ENCODE peak calls at places on chromosome 18, in four cellular contexts. X is HCT116, A is HepG2, Y is K562. Q is an unnamed sample.

GRCh38 chr18:54946149-54946581 is 13.1 kb downstream of the CCDC68 start:
- DNase-seq in A (peak), Y (peak), X (peak), Q (peak)

GRCh38 chr18:44741070-44741469 is 60.4 kb downstream of the SETBP1 start:
- DNase-seq in X (no peak), A (no peak), Y (no peak), Q (no peak)

GRCh38 chr18:34386803-34387202 is 162.1 kb upstream of the NOL4 start:
- DNase-seq in X (no peak), Y (no peak), A (no peak), Q (no peak)

GRCh38 chr18:9091066-9091476 is 11.4 kb upstream of the NDUFV2 start:
- DNase-seq in Y (no peak), X (no peak), A (no peak), Q (no peak)

GRCh38 chr18:9772847-9773677 is 65.0 kb downstream of the RAB31 start:
- DNase-seq in Y (no peak), X (no peak), A (no peak), Q (no peak)

GRCh38 chr18:46892842-46893241 is 24.5 kb downstream of the PIAS2 start:
- DNase-seq in Y (no peak), A (no peak), X (no peak), Q (peak)

GRCh38 chr18:66344227-66344626 is 259.7 kb downstream of the CDH19 start:
- DNase-seq in Y (no peak), X (no peak), A (no peak), Q (no peak)

GRCh38 chr18:52409732-52410131 is 69.7 kb downstream of the DCC start:
- DNase-seq in A (peak), X (no peak), Y (no peak), Q (peak)

GRCh38 chr18:25805939-25806338 is 284.5 kb downstream of the SS18 start:
- DNase-seq in X (no peak), Y (no peak), A (no peak), Q (no peak)

GRCh38 chr18:45398448-45398847 is 216.8 kb upstream of the SLC14A2 start:
- DNase-seq in A (no peak), X (no peak), Y (no peak), Q (no peak)

GRCh38 chr18:35756506-35757117 is 175.1 kb downstream of the GALNT1 start:
- DNase-seq in A (peak), X (peak), Y (peak), Q (no peak)

GRCh38 chr18:79881695-79882094 is 69.8 kb downstream of the SLC66A2 start:
- DNase-seq in A (no peak), X (no peak), Y (no peak), Q (no peak)

GRCh38 chr18:36294031-36294430 is 3.5 kb upstream of the FHOD3 start:
- DNase-seq in X (no peak), Y (no peak), A (no peak), Q (no peak)

GRCh38 chr18:75164479-75164878 is 44.5 kb downstream of the PTGR3 start:
- DNase-seq in A (no peak), Y (no peak), X (no peak), Q (no peak)

GRCh38 chr18:75422341-75422910 is 5.1 kb downstream of the SMIM21 start:
- DNase-seq in X (no peak), A (no peak), Y (no peak), Q (no peak)

GRCh38 chr18:8744656-8745055 is 39.3 kb downstream of the MTCL1 start:
- DNase-seq in Y (no peak), X (no peak), A (no peak), Q (no peak)

GRCh38 chr18:37299471-37300304 is 265.9 kb downstream of the CELF4 start:
- DNase-seq in Y (peak), A (peak), X (peak), Q (peak)

GRCh38 chr18:10785798-10786197 is 260.0 kb downstream of the NAPG start:
- DNase-seq in A (no peak), X (no peak), Y (no peak), Q (no peak)

GRCh38 chr18:6039055-6039454 is 143.7 kb upstream of the TMEM200C start:
- DNase-seq in A (no peak), X (no peak), Y (no peak), Q (no peak)

DNA sequence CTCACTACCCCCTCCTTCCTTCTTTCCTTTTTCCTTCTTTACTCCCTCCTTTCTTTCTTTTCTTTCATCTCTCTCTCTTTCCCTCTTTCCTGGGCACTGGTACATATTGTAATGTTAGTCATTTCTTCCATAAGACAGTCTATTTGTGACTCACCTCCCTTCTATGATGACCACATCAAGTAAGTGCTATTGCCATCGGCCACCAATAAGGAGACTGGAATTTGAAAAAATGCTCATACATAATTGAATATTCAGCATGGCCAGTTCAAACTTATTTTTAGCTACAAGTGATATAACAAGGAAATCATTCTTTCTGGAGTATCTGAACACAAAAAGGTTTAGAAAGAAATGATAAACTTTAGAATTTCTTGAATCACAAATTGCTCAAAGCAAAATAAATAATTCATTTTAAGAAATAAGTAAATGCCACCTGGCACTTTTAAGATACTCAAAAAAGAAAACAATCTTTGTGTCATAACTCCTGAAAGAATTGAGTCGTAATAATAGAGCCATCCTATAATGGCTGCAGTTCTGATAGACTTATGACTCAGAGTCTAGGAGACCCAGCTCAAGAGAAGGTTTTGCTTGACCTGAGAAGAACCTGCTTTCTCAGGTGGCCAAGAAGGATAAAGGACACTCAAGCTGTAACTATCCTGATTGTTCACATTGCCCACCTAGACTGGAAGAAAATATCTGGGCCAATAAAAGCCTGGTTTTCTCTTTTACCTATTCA is 51.6 kb upstream of the CCBE1 start:
- DNase-seq in A (no peak), Y (no peak), X (peak), Q (no peak)
- H3K9ac ChIP-seq in A (no peak), Y (no peak), X (no peak), Q (no peak)

GRCh38 chr18:59834267-59834666 is 65.5 kb upstream of the PMAIP1 start:
- DNase-seq in X (no peak), Y (no peak), A (no peak), Q (no peak)

GRCh38 chr18:59839241-59839640 is 60.6 kb upstream of the PMAIP1 start:
- DNase-seq in X (no peak), Y (no peak), A (no peak), Q (no peak)

GRCh38 chr18:59835656-59836379 is 64.0 kb upstream of the PMAIP1 start:
- DNase-seq in X (no peak), Y (no peak), A (no peak), Q (no peak)

GRCh38 chr18:59837586-59837985 is 62.2 kb upstream of the PMAIP1 start:
- DNase-seq in Y (peak), X (peak), A (peak), Q (peak)

DNA sequence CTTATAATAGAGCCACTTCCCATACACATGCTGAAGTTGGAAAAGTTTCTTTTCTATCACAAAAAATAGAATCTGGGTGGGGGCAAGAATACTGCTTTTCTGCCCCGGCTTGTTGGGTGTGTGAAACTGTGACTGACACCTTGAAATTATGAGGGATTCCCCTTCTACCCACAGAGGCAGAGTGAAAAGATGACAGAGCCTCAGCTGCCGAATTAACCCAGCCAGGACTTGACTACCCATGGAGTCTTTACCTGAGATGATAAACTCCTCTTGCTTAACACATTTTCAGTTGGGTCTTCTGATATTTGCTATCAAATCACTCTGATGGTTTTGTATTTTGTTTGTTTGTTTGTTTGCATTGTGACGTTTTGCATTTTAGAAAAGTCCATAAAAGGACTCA is 66.0 kb upstream of the PMAIP1 start:
- DNase-seq in Y (no peak), A (no peak), X (no peak), Q (no peak)
- TF ChIP-seq ZBTB33 in Y (no peak), A (no peak), X (no peak), Q (no peak)

DNA sequence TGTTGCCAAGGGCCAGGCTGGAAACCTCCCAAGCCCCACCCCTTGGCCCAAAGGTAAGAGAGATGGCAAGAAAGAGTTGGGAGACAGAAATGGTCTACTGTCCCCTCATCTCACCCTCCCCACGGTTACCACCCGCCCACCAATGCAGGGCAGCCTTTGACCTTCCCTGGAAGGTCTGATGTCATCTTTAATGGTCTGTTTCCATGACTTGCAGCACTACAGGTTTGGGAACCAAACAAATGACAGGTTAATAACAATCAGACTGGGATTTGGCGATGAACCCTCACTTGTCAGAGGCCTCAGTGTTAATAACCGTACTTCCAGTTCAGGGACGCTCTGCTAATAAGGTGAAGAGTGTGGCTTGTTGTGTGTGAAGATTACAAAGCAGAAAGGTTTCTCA is 70.4 kb downstream of the MRO start:
- DNase-seq in X (no peak), Y (no peak), A (no peak), Q (no peak)
- H2AFZ ChIP-seq in X (no peak), Y (no peak), A (no peak), Q (no peak)

DNA sequence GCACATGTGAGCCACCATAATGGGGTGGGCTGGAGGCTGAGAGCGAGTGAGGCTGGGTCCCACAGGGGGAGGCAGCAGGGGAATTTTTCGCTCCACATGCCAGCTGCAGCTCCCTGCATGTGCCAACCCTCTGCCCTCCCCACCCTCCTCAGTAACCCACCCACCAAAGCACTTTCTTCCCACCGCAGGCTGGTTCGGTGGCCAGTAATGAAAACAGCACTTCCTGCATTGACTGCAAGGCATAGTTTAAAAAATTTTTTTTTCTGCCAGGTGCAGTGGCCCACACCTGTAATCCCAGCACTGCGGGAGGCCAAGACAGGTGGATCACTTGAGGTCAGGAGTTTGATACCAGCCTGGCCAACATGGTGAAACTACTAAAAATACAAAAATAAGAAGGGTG is 147.5 kb upstream of the TTC39C start:
- DNase-seq in X (no peak), Y (no peak), A (no peak), Q (no peak)
- H3K9ac ChIP-seq in X (no peak), Y (no peak), A (no peak), Q (no peak)

GRCh38 chr18:49137585-49137984 is 186.8 kb upstream of the SMAD7 start:
- DNase-seq in Y (no peak), X (no peak), A (no peak), Q (no peak)

GRCh38 chr18:49133112-49133511 is 182.3 kb upstream of the SMAD7 start:
- DNase-seq in Y (no peak), A (no peak), X (no peak), Q (no peak)

GRCh38 chr18:49139726-49140125 is 189.0 kb upstream of the SMAD7 start:
- DNase-seq in Y (no peak), X (no peak), A (no peak), Q (no peak)

GRCh38 chr18:49137093-49137492 is 186.3 kb upstream of the SMAD7 start:
- DNase-seq in X (no peak), A (no peak), Y (no peak), Q (no peak)

DNA sequence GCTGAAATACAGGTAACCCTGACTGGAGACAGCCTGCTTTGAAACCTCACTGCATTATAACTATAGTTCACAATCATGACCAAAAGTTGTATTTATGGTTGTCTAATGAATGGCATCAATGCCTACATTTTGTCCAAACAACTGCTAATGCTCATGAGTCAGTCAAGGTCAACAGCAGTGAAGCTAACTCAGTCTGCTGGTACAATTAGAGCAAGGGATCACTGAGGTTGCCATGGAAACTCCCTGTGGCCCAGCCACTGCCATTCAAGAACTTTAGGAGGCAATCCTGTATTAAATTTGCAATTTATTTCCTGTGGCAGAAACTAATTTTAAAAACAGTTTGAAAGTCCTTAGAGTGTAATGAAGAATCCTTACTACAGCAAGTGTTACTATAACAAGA is 185.1 kb upstream of the SMAD7 start:
- DNase-seq in Y (no peak), X (no peak), A (peak), Q (no peak)
- TF ChIP-seq ZBTB33 in Y (no peak), X (no peak), A (no peak), Q (no peak)

GRCh38 chr18:24138884-24139616 is at the start of gene CABYR:
- DNase-seq in X (no peak), Y (no peak), A (peak), Q (peak)
- H2AFZ ChIP-seq in X (no peak), Y (no peak), A (peak), Q (peak)

GRCh38 chr18:13587937-13588336 is 138.4 kb downstream of the FAM210A start:
- DNase-seq in Y (no peak), X (no peak), A (no peak), Q (no peak)
- H3K9ac ChIP-seq in Y (no peak), X (no peak), A (no peak), Q (no peak)

GRCh38 chr18:12574494-12575185 is 83.3 kb downstream of the SPIRE1 start:
- DNase-seq in Y (no peak), X (no peak), A (no peak), Q (no peak)

GRCh38 chr18:12567849-12568248 is 90.1 kb downstream of the SPIRE1 start:
- DNase-seq in X (no peak), Y (no peak), A (no peak), Q (no peak)

GRCh38 chr18:12569791-12570190 is 88.1 kb downstream of the SPIRE1 start:
- DNase-seq in Y (no peak), X (no peak), A (no peak), Q (no peak)

DNA sequence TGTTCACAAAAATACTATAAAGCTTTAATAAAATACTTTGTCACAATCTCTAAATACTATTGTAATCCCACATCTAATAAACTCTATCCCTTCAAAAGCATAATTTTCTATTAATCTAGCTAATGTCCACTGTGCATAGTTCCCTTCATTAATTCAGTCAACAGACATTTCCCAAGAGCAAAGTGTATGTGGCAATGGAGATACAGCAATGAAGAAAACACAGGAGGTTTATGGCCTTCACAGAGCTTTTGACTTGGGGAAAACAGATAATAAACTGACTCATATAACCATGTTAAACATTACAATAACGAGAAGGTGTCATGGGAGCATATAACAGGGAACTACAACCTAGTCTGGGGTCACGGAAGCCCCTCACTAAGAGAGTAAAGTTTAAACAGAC is 86.3 kb downstream of the SPIRE1 start:
- DNase-seq in A (no peak), X (no peak), Y (no peak), Q (no peak)
- TF ChIP-seq ZBTB33 in A (no peak), X (no peak), Y (no peak), Q (no peak)

DNA sequence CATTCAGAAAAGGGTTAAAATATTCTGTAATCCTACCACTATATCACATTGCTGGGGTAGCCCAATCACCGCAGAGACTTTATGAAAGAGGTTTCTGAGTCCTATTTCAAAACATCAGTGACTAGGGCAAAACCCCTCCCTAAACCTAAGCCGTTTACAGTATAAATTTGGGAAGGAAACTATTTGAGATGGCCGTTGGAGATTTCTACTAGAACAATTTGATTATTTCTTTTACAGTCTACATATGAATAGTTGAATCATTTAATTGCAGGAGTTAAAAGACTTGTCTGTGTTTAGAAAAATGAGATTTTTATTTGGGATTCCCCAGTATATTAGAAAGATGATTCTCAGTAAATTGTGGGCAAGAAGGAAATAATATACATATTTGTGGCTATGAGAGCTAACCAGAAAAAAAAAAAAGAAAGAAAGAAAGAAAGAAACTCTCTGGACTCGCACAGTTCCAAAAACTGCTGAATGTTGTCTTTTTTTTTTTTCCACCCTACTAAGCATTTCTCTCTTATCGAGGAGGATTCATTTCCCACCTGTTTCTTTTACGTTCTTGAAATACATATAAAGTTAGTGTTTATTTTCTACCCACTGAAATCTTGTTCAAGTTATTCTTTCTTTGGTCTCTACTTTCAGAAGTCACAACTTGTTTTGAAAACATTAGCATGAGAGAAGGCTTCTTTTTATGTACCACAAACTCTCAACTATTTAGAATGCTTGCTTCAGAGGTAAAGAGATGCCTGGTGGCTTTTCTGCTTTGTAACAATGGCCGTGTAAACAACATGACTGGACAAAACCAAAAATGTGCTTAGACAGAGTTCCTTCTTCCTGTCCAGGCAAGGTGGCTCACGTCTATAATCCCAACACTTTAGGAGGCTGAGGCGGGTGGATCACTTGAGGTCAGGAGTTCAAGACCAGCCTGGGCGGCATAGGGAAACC is 65.9 kb downstream of the BCL2 start:
- DNase-seq in X (no peak), A (no peak), Y (no peak), Q (no peak)
- H2AFZ ChIP-seq in X (no peak), A (no peak), Y (no peak), Q (no peak)